ENCODE peak calls at places on chromosome 4, in seven cellular contexts. T, A, D, J, C, H and Y are unnamed samples.

GRCh38 chr4:173211838-173212237 is 43.2 kb downstream of the GALNT7 start:
- DNase-seq in T (peak; percentile 80), A (no peak), D (no peak), J (peak; percentile 52), C (no peak), H (no peak), Y (no peak)

GRCh38 chr4:159102623-159103405 is at the start of gene RAPGEF2:
- DNase-seq in T (peak; percentile 91), A (peak; percentile 91), D (peak; percentile 92), J (peak; percentile 92), C (peak; percentile 87), H (peak; percentile 80), Y (peak; percentile 86)

GRCh38 chr4:171279131-171279530 is 534.1 kb upstream of the GALNTL6 start:
- DNase-seq in T (peak; percentile 23), A (no peak), D (no peak), J (no peak), C (no peak), H (no peak), Y (no peak)

GRCh38 chr4:182577411-182577810 is 334.2 kb downstream of the TENM3 start:
- DNase-seq in T (no peak), A (no peak), D (no peak), J (no peak), C (no peak), H (no peak), Y (no peak)

GRCh38 chr4:186936496-186937375 is 213.1 kb upstream of the FAT1 start:
- DNase-seq in T (peak; percentile 79), A (no peak), D (no peak), J (peak; percentile 81), C (no peak), H (no peak), Y (no peak)

GRCh38 chr4:42927946-42928345 is 35.4 kb downstream of the GRXCR1 start:
- DNase-seq in T (peak; percentile 31), A (no peak), D (no peak), J (no peak), C (no peak), H (no peak), Y (no peak)

GRCh38 chr4:168765726-168766125 is 244.3 kb downstream of the CBR4 start:
- DNase-seq in T (peak; percentile 82), A (peak; percentile 46), D (no peak), J (peak; percentile 79), C (no peak), H (no peak), Y (no peak)

GRCh38 chr4:88584471-88584900 is 7.8 kb upstream of the HERC3 start:
- DNase-seq in T (no peak), A (no peak), D (no peak), J (no peak), C (no peak), H (no peak), Y (no peak)

GRCh38 chr4:38514465-38515146 is 149.4 kb upstream of the KLF3 start:
- DNase-seq in T (no peak), A (no peak), D (no peak), J (no peak), C (no peak), H (no peak), Y (no peak)

GRCh38 chr4:1712216-1713002 is at the start of gene SLBP:
- DNase-seq in T (peak; percentile 92), A (peak; percentile 95), D (peak; percentile 99), J (peak; percentile 89), C (peak; percentile 98), H (peak; percentile 99), Y (peak; percentile 92)

DNA sequence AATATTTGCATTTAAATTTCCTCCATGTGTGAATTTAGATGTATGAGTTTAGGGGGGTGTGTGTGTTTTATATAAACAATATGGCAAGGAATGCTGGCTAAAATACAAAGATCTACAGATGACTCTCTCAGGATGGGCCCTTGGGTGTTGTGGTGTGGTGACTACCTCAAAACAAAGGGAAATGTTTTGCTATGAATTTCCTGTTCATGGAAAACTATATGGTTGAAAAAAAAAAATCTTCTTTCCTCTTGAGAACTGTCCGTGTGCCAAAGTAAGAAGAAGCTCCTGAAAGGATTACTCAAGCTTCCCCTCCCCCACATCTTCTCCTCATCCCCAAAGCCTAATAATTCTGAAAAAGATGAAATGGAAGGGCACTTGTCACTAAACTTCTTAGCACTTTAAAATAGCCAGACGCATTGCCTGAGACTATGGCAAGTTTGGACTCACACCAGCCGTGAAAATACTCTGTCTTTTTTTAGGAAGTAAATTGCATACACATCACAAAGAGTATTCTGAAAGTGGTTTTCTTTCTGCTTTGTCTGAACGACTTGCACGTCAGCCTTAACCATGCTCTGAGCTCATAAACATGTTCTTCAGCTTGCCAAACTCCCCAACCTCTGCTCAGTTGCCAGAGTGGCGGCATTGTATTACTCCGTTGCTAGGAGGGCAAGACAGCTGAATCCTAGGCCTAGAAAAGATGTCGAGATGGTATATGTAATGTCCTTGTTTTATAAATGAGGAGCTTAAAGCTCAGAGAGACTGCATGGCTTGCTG is 250.4 kb upstream of the JADE1 start:
- DNase-seq in T (no peak), A (no peak), D (peak; percentile 12), J (peak; percentile 50), C (no peak), H (no peak), Y (no peak)
- H3K27ac ChIP-seq in T (no peak overlapping the region), A (peak overlapping the region; percentile 6), D (peak overlapping the region; percentile 13), J (no peak overlapping the region), C (no peak overlapping the region), H (no peak overlapping the region), Y (no peak overlapping the region)

DNA sequence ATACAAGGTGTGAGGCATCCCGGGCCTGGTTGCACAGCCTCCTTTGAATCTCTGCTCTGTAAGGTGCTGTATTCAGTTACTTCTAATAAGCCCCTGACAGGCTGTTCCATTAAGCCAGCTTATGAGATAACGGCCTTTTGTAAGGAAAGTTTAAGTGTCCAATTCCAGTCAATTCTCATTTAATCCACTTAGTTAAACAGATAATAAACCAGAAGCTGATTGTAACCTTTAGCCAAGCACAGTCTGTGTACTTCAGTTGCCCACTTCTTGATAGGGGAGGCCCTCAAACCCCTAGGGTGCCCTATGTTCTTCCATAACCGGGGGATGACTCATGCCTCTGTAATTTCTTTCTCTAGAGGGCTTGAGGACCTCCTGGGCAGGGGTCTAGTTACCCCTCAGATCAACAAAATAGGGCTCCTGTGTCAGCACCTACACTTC is 63.4 kb downstream of the RASL11B start:
- DNase-seq in T (no peak), A (no peak), D (no peak), J (no peak), C (no peak), H (no peak), Y (no peak)
- H3K27ac ChIP-seq in T (no peak overlapping the region), A (no peak overlapping the region), D (no peak overlapping the region), J (no peak overlapping the region), C (no peak overlapping the region), H (no peak overlapping the region), Y (no peak overlapping the region)

GRCh38 chr4:81663368-81663767 is 191.7 kb upstream of the RASGEF1B start:
- DNase-seq in T (no peak), A (no peak), D (no peak), J (peak; percentile 28), C (no peak), H (no peak), Y (no peak)
- H3K27ac ChIP-seq in T (no peak overlapping the region), A (no peak overlapping the region), D (no peak overlapping the region), J (no peak overlapping the region), C (no peak overlapping the region), H (no peak overlapping the region), Y (no peak overlapping the region)

DNA sequence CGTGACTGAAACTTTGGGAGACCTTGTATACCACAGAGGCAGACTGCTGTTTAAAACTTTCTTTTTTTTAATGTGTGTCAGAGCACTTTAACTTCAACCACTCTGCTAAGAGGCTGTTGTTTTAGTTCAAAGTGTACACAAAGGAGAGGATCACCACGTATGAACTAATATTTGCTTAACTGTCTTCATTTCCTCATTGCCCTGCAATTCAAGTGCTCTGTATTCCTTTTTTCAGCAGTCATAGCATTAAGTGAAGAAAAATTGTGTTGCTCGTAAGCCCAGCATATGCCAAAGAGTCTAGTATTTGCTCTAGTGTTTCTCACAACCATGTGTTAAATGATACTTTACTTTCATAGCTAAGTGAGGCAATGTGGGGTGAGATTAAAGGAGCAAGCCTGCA is 63.0 kb upstream of the HHIP start:
- DNase-seq in T (peak; percentile 82), A (no peak), D (no peak), J (no peak), C (no peak), H (no peak), Y (no peak)
- H3K27ac ChIP-seq in T (peak overlapping the region; percentile 93), A (no peak overlapping the region), D (no peak overlapping the region), J (no peak overlapping the region), C (no peak overlapping the region), H (no peak overlapping the region), Y (no peak overlapping the region)